ENCODE peak calls at places on chromosomes 13 and 19, in five cellular contexts. C is fibroblast of mammary gland, U is HFF-Myc, X is heart left ventricle, M is omental fat pad. G is an unnamed sample.

GRCh38 chr13:101242720-101243119 is 173.6 kb downstream of the NALCN start:
- DNase-seq in C (peak), U (no peak), X (no peak), M (no peak), G (no peak)

GRCh38 chr13:40682449-40683240 is 16.2 kb upstream of the FOXO1 start:
- DNase-seq in C (peak), U (no peak), X (no peak), M (no peak), G (no peak)

GRCh38 chr19:13153627-13154240 is 3.5 kb downstream of the IER2 start:
- DNase-seq in C (no peak), U (no peak), X (no peak), M (no peak), G (no peak)

GRCh38 chr13:44819245-44819644 is 170.0 kb downstream of the NUFIP1 start:
- DNase-seq in C (peak), U (peak), X (no peak), M (no peak), G (no peak)

GRCh38 chr13:67015976-67016600 is 214.0 kb downstream of the PCDH9 start:
- DNase-seq in C (no peak), U (no peak), X (no peak), M (no peak), G (no peak)

GRCh38 chr19:31113250-31113685 is 236.0 kb downstream of the TSHZ3 start:
- DNase-seq in C (no peak), U (no peak), X (no peak), M (no peak), G (no peak)

GRCh38 chr13:100214886-100215285 is 126.0 kb downstream of the PCCA start:
- DNase-seq in C (peak), U (peak), X (no peak), M (no peak), G (no peak)

GRCh38 chr19:21474671-21475181 is 30.7 kb upstream of the ZNF429 start:
- DNase-seq in C (peak), U (no peak), X (peak), M (peak), G (no peak)

GRCh38 chr13:49681837-49682236 is 9.4 kb downstream of the EBPL start:
- DNase-seq in C (peak), U (no peak), X (no peak), M (no peak), G (no peak)

GRCh38 chr13:28747851-28748250 is 29.1 kb upstream of the SLC46A3 start:
- DNase-seq in C (no peak), U (no peak), X (no peak), M (no peak), G (no peak)

GRCh38 chr13:102774596-102775375 is 1.2 kb upstream of the TEX30 start:
- DNase-seq in C (no peak), U (no peak), X (no peak), M (no peak), G (no peak)

GRCh38 chr13:69331245-69331644 is 776.4 kb upstream of the ATXN8OS start:
- DNase-seq in C (no peak), U (no peak), X (no peak), M (no peak), G (no peak)

GRCh38 chr13:50291611-50292010 is 276.4 kb downstream of the KCNRG start:
- DNase-seq in C (peak), U (no peak), X (no peak), M (no peak), G (no peak)

GRCh38 chr13:40306817-40307216 is 359.6 kb downstream of the FOXO1 start:
- DNase-seq in C (peak), U (no peak), X (no peak), M (no peak), G (no peak)

GRCh38 chr19:15265849-15266248 is 33.6 kb upstream of the EPHX3 start:
- DNase-seq in C (peak), U (peak), X (peak), M (peak), G (peak)

GRCh38 chr19:46082728-46083050 is 41.8 kb downstream of the IGFL3 start:
- DNase-seq in C (peak), U (no peak), X (no peak), M (no peak), G (no peak)

DNA sequence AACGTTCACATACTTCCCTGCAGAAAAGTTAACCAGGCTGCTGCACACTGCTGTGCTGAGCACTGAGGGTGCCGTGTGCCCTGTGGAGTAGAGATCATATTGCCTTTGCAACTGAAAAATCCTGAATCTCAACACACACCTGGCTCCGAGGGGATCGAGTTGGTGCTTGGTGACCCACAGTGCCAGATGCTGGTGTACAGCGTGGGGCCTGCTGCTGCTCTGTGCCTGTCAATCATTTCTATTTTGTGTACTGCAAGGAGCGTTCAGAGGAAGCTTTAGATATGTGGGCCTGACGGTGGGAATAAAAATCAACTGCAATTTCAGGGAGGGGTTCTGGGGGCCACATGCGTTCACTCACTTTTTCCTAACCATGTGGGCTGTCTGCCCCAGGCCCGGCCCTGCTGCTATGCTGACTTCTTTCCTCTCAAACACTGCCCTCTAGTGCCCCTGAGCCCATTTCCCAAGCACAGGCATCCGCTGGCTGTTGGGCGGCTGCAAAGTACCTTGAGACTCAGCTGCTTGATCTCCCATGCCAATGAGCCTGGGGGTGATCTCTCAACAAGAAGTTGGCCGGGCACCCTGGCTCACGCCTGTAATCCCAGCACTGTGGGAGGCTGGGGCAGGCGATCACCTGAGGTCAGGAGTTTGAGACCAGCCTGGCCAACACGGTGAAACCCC is 9.7 kb upstream of the LENG8 start:
- DNase-seq in C (no peak), U (no peak), X (no peak), M (no peak), G (no peak)
- TF ChIP-seq CTCF in C (peak), U (peak), X (peak), M (no peak), G (peak)

GRCh38 chr19:1177322-1178114 is 3.5 kb upstream of the SBNO2 start:
- DNase-seq in C (peak), U (peak), X (no peak), M (no peak), G (peak)
- TF ChIP-seq CTCF in C (peak), U (peak), X (no peak), M (no peak), G (peak)

GRCh38 chr13:92354583-92354982 is 872.0 kb upstream of the GPC6 start:
- DNase-seq in C (no peak), U (no peak), X (no peak), M (no peak), G (no peak)

GRCh38 chr13:92355213-92355612 is 871.4 kb upstream of the GPC6 start:
- DNase-seq in C (peak), U (no peak), X (no peak), M (no peak), G (no peak)
- TF ChIP-seq CTCF in C (peak), U (no peak), X (no peak), M (no peak), G (no peak)

GRCh38 chr13:72728290-72728605 is 525 bp downstream of the BORA start:
- DNase-seq in C (no peak), U (no peak), X (no peak), M (no peak), G (no peak)

GRCh38 chr13:72726721-72727416 is 560 bp downstream of the MZT1 start:
- DNase-seq in C (peak), U (no peak), X (peak), M (no peak), G (no peak)

GRCh38 chr13:72727417-72728289 is at the start of the genes BORA and MZT1:
- DNase-seq in C (peak), U (peak), X (peak), M (peak), G (peak)
- TF ChIP-seq CTCF in C (no peak), U (no peak), X (no peak), M (no peak), G (no peak)

DNA sequence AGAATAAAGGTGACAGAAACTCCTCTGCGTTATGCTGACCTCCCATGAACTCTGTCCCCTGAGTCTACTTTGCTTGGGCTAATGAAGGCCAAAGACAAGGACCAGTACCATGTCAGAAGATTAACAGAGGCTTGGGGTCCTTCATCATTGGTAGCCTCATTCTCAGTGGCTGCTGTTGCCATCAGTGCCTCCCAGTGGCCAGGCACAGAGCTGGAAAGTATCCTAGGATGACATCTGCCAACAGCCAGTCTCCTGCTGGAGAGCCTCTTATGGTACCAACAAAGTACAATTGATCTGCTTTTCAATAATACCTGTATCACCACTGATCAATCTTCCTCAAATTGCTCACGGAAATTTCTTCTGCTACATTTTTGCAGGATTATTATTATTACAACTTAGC is 281.6 kb downstream of the DNAJC15 start:
- DNase-seq in C (no peak), U (no peak), X (no peak), M (no peak), G (no peak)
- TF ChIP-seq CTCF in C (no peak), U (peak), X (no peak), M (no peak), G (no peak)

GRCh38 chr13:42333613-42334328 is 61.8 kb downstream of the AKAP11 start:
- DNase-seq in C (peak), U (no peak), X (no peak), M (no peak), G (no peak)
- TF ChIP-seq CTCF in C (peak), U (peak), X (peak), M (no peak), G (peak)

G was measured in AG09319.